ENCODE peak calls at places on chromosome 6, in four cellular contexts. I, V, M and N are unnamed samples.

GRCh38 chr6:30640481-30640880 is 6.5 kb upstream of the C6orf136 start:
- DNase-seq in I (no peak), V (no peak), M (no peak), N (no peak)

GRCh38 chr6:15626878-15627683 is 35.7 kb downstream of the DTNBP1 start:
- DNase-seq in I (no peak), V (peak; percentile 32), M (no peak), N (no peak)

GRCh38 chr6:5155901-5156300 is 70.8 kb downstream of the PPP1R3G start:
- DNase-seq in I (no peak), V (no peak), M (no peak), N (no peak)

GRCh38 chr6:150403458-150404245 is 34.8 kb downstream of the IYD start:
- DNase-seq in I (no peak), V (no peak), M (no peak), N (no peak)

GRCh38 chr6:4957521-4958231 is 46.2 kb downstream of the RPP40 start:
- DNase-seq in I (no peak), V (no peak), M (no peak), N (peak; percentile 24)

GRCh38 chr6:22886881-22887581 is 317.7 kb downstream of the HDGFL1 start:
- DNase-seq in I (no peak), V (no peak), M (peak; percentile 30), N (no peak)

GRCh38 chr6:105484238-105485161 is 81.6 kb upstream of the PREP start:
- DNase-seq in I (peak; percentile 6), V (peak; percentile 27), M (no peak), N (peak; percentile 41)

GRCh38 chr6:165573671-165574070 is 89.4 kb downstream of the PDE10A start:
- DNase-seq in I (peak; percentile 34), V (no peak), M (no peak), N (no peak)

GRCh38 chr6:109336221-109336955 is 45.9 kb downstream of the CD164 start:
- DNase-seq in I (peak; percentile 38), V (no peak), M (no peak), N (no peak)

GRCh38 chr6:77341058-77341986 is 122.0 kb downstream of the HTR1B start:
- DNase-seq in I (no peak), V (no peak), M (no peak), N (no peak)

GRCh38 chr6:22568854-22569253 is 512 bp upstream of the HDGFL1 start:
- DNase-seq in I (no peak), V (no peak), M (no peak), N (no peak)

GRCh38 chr6:166485651-166486535 is 100.6 kb downstream of the RAMACL start:
- DNase-seq in I (no peak), V (no peak), M (no peak), N (no peak)

GRCh38 chr6:89400912-89401399 is 11.1 kb downstream of the RRAGD start:
- DNase-seq in I (no peak), V (no peak), M (no peak), N (no peak)

GRCh38 chr6:3022765-3023662 is 23.3 kb downstream of the NQO2 start:
- DNase-seq in I (no peak), V (no peak), M (no peak), N (no peak)

GRCh38 chr6:8940356-8940755 is 505.0 kb upstream of the SLC35B3 start:
- DNase-seq in I (no peak), V (no peak), M (no peak), N (no peak)

GRCh38 chr6:49849121-49849907 is 17.0 kb downstream of the CRISP1 start:
- DNase-seq in I (peak; percentile 17), V (peak; percentile 60), M (no peak), N (peak; percentile 64)

GRCh38 chr6:4287811-4288244 is 152.5 kb upstream of the ECI2 start:
- DNase-seq in I (no peak), V (no peak), M (no peak), N (no peak)

GRCh38 chr6:144757730-144758129 is 472.6 kb downstream of the UTRN start:
- DNase-seq in I (no peak), V (no peak), M (no peak), N (no peak)

GRCh38 chr6:20325641-20326421 is 75.8 kb upstream of the E2F3 start:
- DNase-seq in I (no peak), V (no peak), M (no peak), N (no peak)

GRCh38 chr6:134853111-134854055 is 96.5 kb downstream of the ALDH8A1 start:
- DNase-seq in I (no peak), V (no peak), M (no peak), N (peak; percentile 69)

GRCh38 chr6:105402090-105402980 is 547 bp downstream of the PREP start:
- DNase-seq in I (peak; percentile 36), V (peak; percentile 41), M (no peak), N (peak; percentile 25)

GRCh38 chr6:136989591-136990578 is 54.9 kb downstream of the IL20RA start:
- DNase-seq in I (no peak), V (no peak), M (no peak), N (no peak)

GRCh38 chr6:32790306-32790705 is 26.5 kb downstream of the HLA-DOB start:
- DNase-seq in I (no peak), V (no peak), M (no peak), N (peak; percentile 59)

GRCh38 chr6:143205983-143206382 is 145.3 kb downstream of the AIG1 start:
- DNase-seq in I (no peak), V (no peak), M (no peak), N (no peak)

GRCh38 chr6:41489284-41489851 is 56.8 kb upstream of the FOXP4 start:
- DNase-seq in I (no peak), V (no peak), M (no peak), N (no peak)

GRCh38 chr6:92521553-92521952 is 897.8 kb downstream of the EPHA7 start:
- DNase-seq in I (no peak), V (no peak), M (no peak), N (no peak)

GRCh38 chr6:69398311-69398710 is 398.5 kb downstream of the LMBRD1 start:
- DNase-seq in I (no peak), V (no peak), M (no peak), N (no peak)

GRCh38 chr6:149938571-149939462 is 3.0 kb upstream of the ULBP2 start:
- DNase-seq in I (peak; percentile 20), V (no peak), M (peak; percentile 34), N (no peak)

DNA sequence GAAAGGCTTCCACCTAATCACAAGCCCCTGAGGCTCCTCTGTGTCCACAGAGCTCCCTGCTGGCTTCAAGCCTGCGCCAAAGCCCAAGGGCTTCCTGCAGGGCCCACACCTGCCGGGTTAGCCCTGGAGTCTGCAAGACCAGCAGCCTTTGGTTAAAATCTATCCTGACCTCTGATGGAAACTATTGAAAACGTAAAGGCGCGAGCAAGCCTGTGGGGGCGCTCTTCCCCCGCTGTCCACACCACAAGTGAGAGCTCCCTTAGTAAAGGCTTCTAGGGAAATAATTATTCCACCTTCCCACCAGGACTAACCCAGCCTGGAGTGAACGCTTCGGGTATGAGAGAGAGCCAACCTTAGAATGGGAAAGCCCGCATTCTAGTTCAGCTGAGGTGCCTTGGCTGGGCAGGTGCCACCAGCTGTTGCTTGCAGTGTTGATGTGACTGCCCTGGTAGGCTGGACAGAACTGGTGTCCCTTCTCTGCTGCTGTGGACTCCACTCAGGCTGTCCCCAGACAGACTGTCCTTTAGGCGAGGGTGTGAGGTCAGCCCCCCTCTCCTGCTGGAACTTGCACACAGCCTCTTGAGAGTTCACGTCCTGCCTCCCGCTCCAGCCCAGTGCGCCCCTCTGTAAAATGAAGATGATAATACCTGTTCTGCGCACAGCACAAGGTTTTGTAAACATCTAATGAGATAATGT is 68.7 kb downstream of the SYTL3 start:
- DNase-seq in I (peak; percentile 40), V (peak; percentile 66), M (no peak), N (peak; percentile 38)
- TF ChIP-seq CHD4 in I (no peak), V (no peak), M (no peak), N (no peak)

GRCh38 chr6:148612043-148612442 is 134.8 kb upstream of the UST start:
- DNase-seq in I (no peak), V (no peak), M (no peak), N (no peak)

GRCh38 chr6:148616811-148617210 is 130.0 kb upstream of the UST start:
- DNase-seq in I (no peak), V (no peak), M (no peak), N (no peak)

GRCh38 chr6:148608211-148608951 is 138.4 kb upstream of the UST start:
- DNase-seq in I (no peak), V (no peak), M (no peak), N (peak; percentile 12)

DNA sequence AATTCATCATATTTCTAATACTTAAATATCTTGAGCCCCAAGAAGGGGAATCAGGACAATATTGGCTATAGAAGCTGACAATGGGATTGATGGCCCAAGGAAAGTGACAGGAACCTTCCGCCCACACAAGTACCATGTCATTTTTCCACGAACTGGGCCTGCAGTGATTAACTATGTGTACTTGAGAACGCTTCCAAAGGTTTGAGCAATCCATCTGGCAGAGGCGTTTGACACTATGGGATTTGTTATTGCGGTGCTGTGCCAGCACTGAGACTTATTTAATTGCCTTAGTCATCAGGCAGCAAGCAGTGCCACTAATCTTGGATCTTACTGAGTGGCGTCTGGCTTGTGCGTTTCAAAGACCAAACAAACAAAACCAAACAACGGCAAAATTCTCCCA is 135.6 kb upstream of the UST start:
- DNase-seq in I (no peak), V (no peak), M (no peak), N (no peak)
- TF ChIP-seq CHD4 in I (no peak), V (no peak), M (no peak), N (no peak)

DNA sequence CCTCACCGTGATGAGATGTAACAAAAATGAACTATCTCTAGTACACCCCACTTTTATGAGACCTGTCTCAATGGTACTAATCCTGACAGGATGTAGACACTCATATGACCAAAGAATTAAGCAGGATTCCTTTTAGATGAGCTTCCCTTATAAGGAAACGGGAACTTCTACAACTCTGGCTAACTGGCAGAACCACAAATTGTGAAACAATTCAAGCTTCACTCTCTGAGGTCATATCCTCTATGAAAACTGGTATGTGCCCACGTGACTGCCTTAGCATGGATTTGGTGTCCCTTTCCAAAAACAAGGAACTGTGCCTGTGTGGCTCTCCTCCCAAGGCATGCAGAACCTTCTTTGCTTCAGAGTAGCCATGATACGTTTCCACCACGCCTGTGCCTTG is 14.1 kb upstream of the CPNE5 start:
- DNase-seq in I (no peak), V (no peak), M (no peak), N (no peak)
- TF ChIP-seq CHD4 in I (no peak), V (no peak), M (no peak), N (no peak)

GRCh38 chr6:158876886-158877285 is 57.7 kb upstream of the EZR start:
- DNase-seq in I (no peak), V (no peak), M (no peak), N (no peak)

GRCh38 chr6:158877716-158878115 is 58.5 kb upstream of the EZR start:
- DNase-seq in I (no peak), V (no peak), M (no peak), N (no peak)

DNA sequence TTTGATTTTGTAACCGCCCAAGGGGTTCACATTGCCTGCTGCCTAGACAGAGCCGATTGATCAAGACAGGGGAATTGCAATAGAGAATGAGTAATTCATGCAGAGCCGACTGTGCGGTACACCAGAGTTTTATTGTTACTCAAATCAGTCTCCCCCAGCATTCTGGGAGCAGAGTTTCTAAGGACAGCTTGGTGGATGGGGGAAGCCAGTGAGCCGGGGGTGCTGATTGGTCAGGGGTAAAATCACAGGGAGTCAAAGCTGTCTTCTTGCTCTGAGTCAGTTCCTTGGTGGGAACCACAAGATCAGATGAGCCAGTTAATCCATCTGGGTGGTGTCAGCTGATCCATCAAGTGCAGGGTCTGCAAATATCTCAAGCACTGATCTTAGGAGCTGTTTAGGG is 60.0 kb upstream of the EZR start:
- DNase-seq in I (no peak), V (no peak), M (no peak), N (no peak)
- TF ChIP-seq CHD4 in I (no peak), V (no peak), M (no peak), N (no peak)